ENCODE peak calls at places on chromosomes 1 and 21, in eight cellular contexts. G is C1 segment of cervical spinal cord; N is astrocyte of the spinal cord; L is AG08396; D is HT1080; V is stimulated activated CD8-positive, alpha-beta memory T cell treated with anti-CD3 and anti-CD28 coated beads, Interleukin-4, amount 100 ng/mL, for 24 hours; U is AG10803; A is iPS-NIHi11. R is an unnamed sample.

GRCh38 chr1:39410915-39411436 is 80.5 kb upstream of the BMP8A start:
- DNase-seq in G (peak; percentile 31), N (peak; percentile 92), L (peak; percentile 86), D (peak; percentile 86), V (peak; percentile 30), U (peak; percentile 96), A (peak; percentile 53), R (peak; percentile 84)

GRCh38 chr21:43867936-43868335 is 2.9 kb downstream of the AGPAT3 start:
- DNase-seq in G (no peak), N (no peak), L (no peak), D (no peak), V (no peak), U (no peak), A (no peak), R (peak; percentile 30)

GRCh38 chr1:171506525-171507304 is 21.4 kb downstream of the PRRC2C start:
- DNase-seq in G (no peak), N (peak; percentile 44), L (no peak), D (no peak), V (no peak), U (no peak), A (no peak), R (no peak)

GRCh38 chr21:37219766-37220432 is 47.2 kb downstream of the VPS26C start:
- DNase-seq in G (no peak), N (no peak), L (no peak), D (no peak), V (no peak), U (no peak), A (no peak), R (no peak)

GRCh38 chr1:165712764-165713163 is 14.4 kb upstream of the ALDH9A1 start:
- DNase-seq in G (no peak), N (no peak), L (no peak), D (no peak), V (no peak), U (no peak), A (no peak), R (no peak)

GRCh38 chr21:42404534-42404933 is 832 bp downstream of the UBASH3A start:
- DNase-seq in G (no peak), N (no peak), L (no peak), D (no peak), V (no peak), U (no peak), A (no peak), R (no peak)

GRCh38 chr1:148310807-148311206 is 158.7 kb upstream of the NBPF11 start:
- DNase-seq in G (no peak), N (no peak), L (no peak), D (no peak), V (no peak), U (no peak), A (no peak), R (no peak)

GRCh38 chr1:155226910-155227260 is 18.4 kb downstream of the MTX1 start:
- DNase-seq in G (no peak), N (no peak), L (peak; percentile 56), D (no peak), V (peak; percentile 51), U (peak; percentile 25), A (peak; percentile 62), R (peak; percentile 74)

GRCh38 chr1:105652109-105652508 is 1404.4 kb upstream of the PRMT6 start:
- DNase-seq in G (no peak), N (no peak), L (no peak), D (no peak), V (no peak), U (no peak), A (no peak), R (no peak)

GRCh38 chr1:47559944-47560695 is 122.3 kb downstream of the FOXD2 start:
- DNase-seq in G (no peak), N (no peak), L (no peak), D (no peak), V (no peak), U (no peak), A (no peak), R (peak; percentile 59)

GRCh38 chr1:48028218-48028804 is 31.1 kb upstream of the TRABD2B start:
- DNase-seq in G (no peak), N (no peak), L (no peak), D (no peak), V (no peak), U (no peak), A (no peak), R (no peak)

GRCh38 chr1:230186003-230186863 is 119.2 kb downstream of the GALNT2 start:
- DNase-seq in G (no peak), N (peak; percentile 88), L (peak; percentile 70), D (peak; percentile 81), V (no peak), U (peak; percentile 71), A (peak; percentile 65), R (peak; percentile 87)

GRCh38 chr1:18931731-18932130 is 24.7 kb downstream of the IFFO2 start:
- DNase-seq in G (no peak), N (no peak), L (no peak), D (no peak), V (no peak), U (no peak), A (no peak), R (no peak)

GRCh38 chr21:46618738-46619369 is 14.0 kb upstream of the S100B start:
- DNase-seq in G (no peak), N (no peak), L (no peak), D (no peak), V (no peak), U (no peak), A (no peak), R (no peak)

GRCh38 chr1:162216604-162217003 is 147.1 kb downstream of the NOS1AP start:
- DNase-seq in G (no peak), N (no peak), L (no peak), D (no peak), V (no peak), U (no peak), A (no peak), R (no peak)

GRCh38 chr1:62891961-62892562 is 108.1 kb downstream of the ATG4C start:
- DNase-seq in G (no peak), N (no peak), L (no peak), D (no peak), V (no peak), U (no peak), A (no peak), R (no peak)

GRCh38 chr1:164733734-164734133 is 174.8 kb downstream of the PBX1 start:
- DNase-seq in G (no peak), N (no peak), L (no peak), D (no peak), V (no peak), U (no peak), A (no peak), R (no peak)